ENCODE peak calls at places on chromosome 19, in five cellular contexts. Z, X, H, F and O are unnamed samples.

GRCh38 chr19:28980236-28980868 is 232.6 kb downstream of the UQCRFS1 start:
- DNase-seq in Z (peak; percentile 71), X (peak; percentile 42), H (no peak), F (peak; percentile 55), O (no peak)

GRCh38 chr19:15288146-15288963 is 44.0 kb downstream of the BRD4 start:
- DNase-seq in Z (peak; percentile 26), X (no peak), H (no peak), F (peak; percentile 75), O (no peak)

GRCh38 chr19:56291857-56292256 is 19.3 kb downstream of the EDDM13 start:
- DNase-seq in Z (no peak), X (no peak), H (no peak), F (no peak), O (no peak)

GRCh38 chr19:43768273-43769050 is 12.3 kb downstream of the KCNN4 start:
- DNase-seq in Z (no peak), X (no peak), H (peak; percentile 33), F (peak; percentile 43), O (no peak)

GRCh38 chr19:40165362-40165937 is 25.8 kb upstream of the MAP3K10 start:
- DNase-seq in Z (peak; percentile 25), X (peak; percentile 49), H (peak; percentile 36), F (peak; percentile 45), O (no peak)

GRCh38 chr19:33241091-33241529 is 15.5 kb upstream of the SLC7A10 start:
- DNase-seq in Z (no peak), X (no peak), H (no peak), F (no peak), O (no peak)

GRCh38 chr19:52946322-52947310 is 16.1 kb downstream of the ZNF816 start:
- DNase-seq in Z (no peak), X (no peak), H (peak; percentile 51), F (peak; percentile 72), O (no peak)

GRCh38 chr19:17909017-17909732 is 23.6 kb upstream of the CCDC124 start:
- DNase-seq in Z (no peak), X (no peak), H (no peak), F (no peak), O (no peak)

GRCh38 chr19:40744554-40745401 is 5.5 kb downstream of the ACTMAP start:
- DNase-seq in Z (no peak), X (no peak), H (no peak), F (no peak), O (no peak)

GRCh38 chr19:8806661-8807060 is 25.4 kb downstream of the ZNF558 start:
- DNase-seq in Z (no peak), X (no peak), H (no peak), F (no peak), O (no peak)

GRCh38 chr19:37966211-37967072 is 59.4 kb downstream of the SIPA1L3 start:
- DNase-seq in Z (no peak), X (no peak), H (no peak), F (no peak), O (peak; percentile 36)

GRCh38 chr19:41696402-41697197 is 8.5 kb upstream of the CEACAM7 start:
- DNase-seq in Z (no peak), X (peak; percentile 3), H (no peak), F (peak; percentile 12), O (no peak)

GRCh38 chr19:49129238-49129583 is 9.9 kb downstream of the PPFIA3 start:
- DNase-seq in Z (no peak), X (no peak), H (no peak), F (no peak), O (no peak)

GRCh38 chr19:47436712-47437401 is 17.5 kb upstream of the MEIS3 start:
- DNase-seq in Z (peak; percentile 17), X (peak; percentile 67), H (peak; percentile 68), F (peak; percentile 78), O (peak; percentile 68)

GRCh38 chr19:28155265-28155664 is 1057.7 kb downstream of the UQCRFS1 start:
- DNase-seq in Z (no peak), X (no peak), H (no peak), F (no peak), O (no peak)

GRCh38 chr19:41860419-41861097 is 503 bp downstream of the RPS19 start:
- DNase-seq in Z (no peak), X (no peak), H (no peak), F (peak; percentile 29), O (no peak)

GRCh38 chr19:56838930-56839664 is 1.4 kb downstream of the PEG3 start:
- DNase-seq in Z (no peak), X (peak; percentile 77), H (peak; percentile 96), F (peak; percentile 76), O (no peak)

GRCh38 chr19:43432866-43433673 is 18.4 kb downstream of the TEX101 start:
- DNase-seq in Z (peak; percentile 43), X (peak; percentile 64), H (peak; percentile 41), F (peak; percentile 69), O (peak; percentile 77)

GRCh38 chr19:40588110-40588854 is 11.6 kb downstream of the SHKBP1 start:
- DNase-seq in Z (no peak), X (no peak), H (no peak), F (peak; percentile 44), O (no peak)

GRCh38 chr19:55024111-55024510 is 14.0 kb downstream of the GP6 start:
- DNase-seq in Z (no peak), X (no peak), H (no peak), F (no peak), O (no peak)

GRCh38 chr19:918152-918437 is 962 bp downstream of the KISS1R start:
- DNase-seq in Z (no peak), X (no peak), H (no peak), F (no peak), O (no peak)
- TF ChIP-seq CTCF in Z (no peak), X (no peak), H (no peak), F (no peak), O (no peak)

GRCh38 chr19:12867120-12868099 is 13.8 kb downstream of the DNASE2 start:
- DNase-seq in Z (no peak), X (peak; percentile 61), H (no peak), F (peak; percentile 76), O (peak; percentile 62)

GRCh38 chr19:12864721-12865715 is 16.2 kb downstream of the DNASE2 start:
- DNase-seq in Z (no peak), X (no peak), H (no peak), F (no peak), O (no peak)

GRCh38 chr19:12866416-12867119 is 14.7 kb downstream of the DNASE2 start:
- DNase-seq in Z (no peak), X (no peak), H (no peak), F (no peak), O (no peak)

GRCh38 chr19:12865746-12866415 is 15.4 kb downstream of the DNASE2 start:
- DNase-seq in Z (no peak), X (no peak), H (no peak), F (no peak), O (no peak)

DNA sequence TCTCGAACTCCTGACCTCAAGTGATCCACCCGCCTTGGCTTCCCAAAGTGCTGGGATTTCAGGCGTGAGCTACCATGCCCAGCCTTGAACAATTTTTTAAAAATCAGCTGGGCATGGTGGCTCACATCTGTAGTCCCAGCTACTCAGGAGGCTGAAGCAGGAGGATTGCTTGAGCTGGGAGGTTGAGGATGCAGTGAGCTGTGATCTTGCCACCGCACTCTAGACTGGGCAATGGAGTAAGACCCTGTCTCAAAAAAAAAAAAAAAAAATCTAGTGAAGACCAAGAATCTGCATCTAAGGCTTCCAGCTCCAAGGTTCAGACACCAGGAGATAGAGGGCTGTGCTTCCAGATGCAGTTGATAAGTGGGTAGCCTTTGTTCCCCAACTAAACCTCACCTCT is 17.1 kb downstream of the DNASE2 start:
- DNase-seq in Z (no peak), X (no peak), H (no peak), F (no peak), O (no peak)
- TF ChIP-seq CTCF in Z (no peak), X (no peak), H (no peak), F (no peak), O (no peak)

GRCh38 chr19:51511353-51511752 is 9.8 kb upstream of the SIGLEC12 start:
- DNase-seq in Z (peak; percentile 0), X (no peak), H (no peak), F (no peak), O (no peak)
- TF ChIP-seq CTCF in Z (peak; percentile 52), X (peak; percentile 31), H (no peak), F (peak; percentile 3), O (no peak)

GRCh38 chr19:4063369-4064072 is 3.2 kb downstream of the ZBTB7A start:
- DNase-seq in Z (no peak), X (no peak), H (no peak), F (peak; percentile 39), O (no peak)
- TF ChIP-seq CTCF in Z (peak; percentile 42), X (peak; percentile 4), H (no peak), F (peak; percentile 2), O (no peak)

GRCh38 chr19:34732548-34733255 is 1.3 kb upstream of the ZNF181 start:
- DNase-seq in Z (no peak), X (no peak), H (no peak), F (no peak), O (no peak)
- TF ChIP-seq CTCF in Z (no peak), X (no peak), H (no peak), F (no peak), O (no peak)

DNA sequence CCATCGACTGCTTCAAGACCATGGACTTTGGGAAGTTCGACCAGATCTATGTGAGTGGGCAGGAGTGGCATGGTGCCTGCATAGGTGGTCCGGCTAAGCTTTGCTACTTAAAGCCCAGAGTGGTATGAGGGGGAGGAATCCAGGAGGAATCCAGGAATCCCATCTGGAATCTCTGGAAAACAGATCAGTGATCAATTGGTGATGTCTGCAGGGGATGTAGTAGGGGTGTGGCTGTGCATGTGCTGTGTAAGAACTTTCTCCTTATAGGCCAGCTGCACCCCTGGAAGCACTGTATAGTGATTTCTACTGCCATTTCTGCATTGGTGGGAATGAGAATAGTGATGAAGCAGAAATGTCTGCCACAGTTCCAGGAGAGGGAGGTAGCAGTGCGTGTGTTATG is 23.6 kb downstream of the PNPLA6 start:
- DNase-seq in Z (no peak), X (no peak), H (no peak), F (peak; percentile 5), O (no peak)
- TF ChIP-seq CTCF in Z (no peak), X (no peak), H (no peak), F (no peak), O (no peak)

GRCh38 chr19:12802267-12803106 is 618 bp downstream of the THSD8 start:
- DNase-seq in Z (no peak), X (peak; percentile 14), H (no peak), F (peak; percentile 58), O (peak; percentile 13)

GRCh38 chr19:12800344-12800732 is 1.3 kb downstream of the PRDX2 start:
- DNase-seq in Z (no peak), X (no peak), H (no peak), F (no peak), O (no peak)

GRCh38 chr19:12799723-12800343 is 1.8 kb downstream of the PRDX2 start:
- DNase-seq in Z (no peak), X (no peak), H (no peak), F (no peak), O (no peak)

GRCh38 chr19:12800873-12801465 is 631 bp downstream of the PRDX2 start:
- DNase-seq in Z (no peak), X (no peak), H (no peak), F (peak; percentile 34), O (no peak)

GRCh38 chr19:12801466-12802266 is at the start of the genes PRDX2 and THSD8:
- DNase-seq in Z (no peak), X (peak; percentile 80), H (peak; percentile 79), F (peak; percentile 93), O (peak; percentile 79)
- TF ChIP-seq CTCF in Z (peak; percentile 32), X (no peak), H (no peak), F (no peak), O (no peak)